ENCODE peak calls at places on chromosomes 4 and X, in seven cellular contexts. L, U, C, I, Z, M and H are unnamed samples.

GRCh38 chr4:86977621-86978184 is 42.9 kb downstream of the AFF1 start:
- DNase-seq in I (peak; percentile 99), M (no peak), Z (no peak), C (no peak), L (no peak), U (no peak), H (no peak)

GRCh38 chrX:70322784-70323183 is 32.9 kb downstream of the KIF4A start:
- DNase-seq in M (no peak), L (no peak), C (no peak), U (no peak), I (no peak), Z (no peak), H (no peak)

GRCh38 chr4:107034982-107035710 is 967 bp downstream of the DKK2 start:
- DNase-seq in U (no peak), Z (peak; percentile 24), L (no peak), I (no peak), C (no peak), M (peak; percentile 20), H (no peak)

GRCh38 chr4:26871611-26872010 is 11.0 kb downstream of the STIM2 start:
- DNase-seq in U (no peak), I (peak; percentile 80), M (no peak), C (no peak), L (no peak), Z (no peak), H (no peak)

GRCh38 chr4:6806924-6807676 is 24.6 kb downstream of the KIAA0232 start:
- DNase-seq in U (no peak), Z (no peak), C (no peak), I (no peak), L (no peak), M (no peak), H (no peak)

GRCh38 chrX:103730147-103730546 is 19.4 kb downstream of the TMEM31 start:
- DNase-seq in U (no peak), M (no peak), Z (no peak), C (no peak), L (no peak), I (no peak), H (no peak)

GRCh38 chr4:7063362-7063761 is 4.5 kb downstream of the GRPEL1 start:
- DNase-seq in M (no peak), U (no peak), I (no peak), C (no peak), Z (no peak), L (no peak), H (no peak)

GRCh38 chr4:3637326-3638016 is 105.2 kb upstream of the LRPAP1 start:
- DNase-seq in Z (no peak), M (no peak), C (no peak), L (no peak), I (no peak), U (no peak), H (no peak)

GRCh38 chr4:124290678-124291077 is 421.9 kb downstream of the ANKRD50 start:
- DNase-seq in I (peak; percentile 76), L (no peak), Z (no peak), M (no peak), U (no peak), C (no peak), H (no peak)

GRCh38 chr4:131337956-131338355 is 1811.1 kb upstream of the PCDH10 start:
- DNase-seq in Z (no peak), C (no peak), I (no peak), M (no peak), L (no peak), U (no peak), H (no peak)

GRCh38 chr4:15144249-15144966 is 142.1 kb downstream of the CPEB2 start:
- DNase-seq in I (no peak), M (no peak), C (no peak), L (no peak), Z (no peak), U (no peak), H (no peak)

GRCh38 chr4:1406416-1406945 is at the start of gene NKX1-1:
- DNase-seq in I (no peak), U (no peak), M (peak; percentile 4), C (no peak), Z (no peak), L (no peak), H (no peak)

GRCh38 chr4:7027284-7027683 is 15.9 kb upstream of the TADA2B start:
- DNase-seq in Z (no peak), I (no peak), C (no peak), M (no peak), L (no peak), U (no peak), H (no peak)

GRCh38 chr4:13570916-13571315 is 26.6 kb upstream of the NKX3-2 start:
- DNase-seq in I (no peak), L (no peak), C (no peak), Z (no peak), M (no peak), U (no peak), H (no peak)

GRCh38 chrX:106177106-106177981 is 9.2 kb downstream of the PWWP3B start:
- DNase-seq in Z (peak; percentile 61), C (no peak), M (peak; percentile 48), I (no peak), L (no peak), U (peak; percentile 35), H (no peak)

GRCh38 chrX:31039327-31039711 is 32.5 kb downstream of the FTHL17 start:
- DNase-seq in C (no peak), Z (no peak), M (no peak), L (no peak), U (no peak), I (no peak), H (no peak)

GRCh38 chrX:73728518-73729023 is 165.6 kb downstream of the CHIC1 start:
- DNase-seq in L (no peak), U (no peak), C (no peak), M (no peak), I (no peak), Z (no peak), H (no peak)

GRCh38 chr4:62912531-62912930 is 1496.7 kb downstream of the TECRL start:
- DNase-seq in L (no peak), M (no peak), I (no peak), U (no peak), C (no peak), Z (no peak), H (no peak)

GRCh38 chrX:148874621-148875020 is 374.2 kb downstream of the AFF2 start:
- DNase-seq in U (no peak), M (no peak), C (no peak), Z (no peak), I (no peak), L (no peak), H (no peak)

GRCh38 chr4:128393111-128393704 is 105.6 kb upstream of the PGRMC2 start:
- DNase-seq in U (no peak), L (peak; percentile 42), I (no peak), M (no peak), C (no peak), Z (no peak), H (no peak)

GRCh38 chr4:43282534-43282933 is 390.0 kb downstream of the GRXCR1 start:
- DNase-seq in U (no peak), C (no peak), I (no peak), Z (no peak), L (no peak), M (no peak), H (no peak)

GRCh38 chr4:53012738-53013137 is 150.6 kb downstream of the RASL11B start:
- DNase-seq in L (no peak), C (no peak), Z (no peak), U (no peak), I (no peak), M (no peak), H (no peak)

GRCh38 chr4:121180558-121180957 is 16.4 kb upstream of the TNIP3 start:
- DNase-seq in M (no peak), C (no peak), L (no peak), I (no peak), U (no peak), Z (no peak), H (no peak)

GRCh38 chr4:122665148-122665547 is 44.3 kb upstream of the IL21 start:
- DNase-seq in C (no peak), I (no peak), U (no peak), Z (no peak), L (peak; percentile 19), M (no peak), H (no peak)

GRCh38 chrX:19702856-19703255 is 184.5 kb downstream of the SH3KBP1 start:
- DNase-seq in Z (no peak), M (no peak), I (no peak), L (no peak), C (no peak), U (no peak), H (no peak)

GRCh38 chr4:11399461-11399971 is 29.2 kb downstream of the HS3ST1 start:
- DNase-seq in Z (no peak), U (no peak), M (no peak), I (no peak), L (no peak), C (no peak), H (no peak)

GRCh38 chr4:54254915-54255246 is 25.8 kb downstream of the PDGFRA start:
- DNase-seq in M (no peak), Z (no peak), C (no peak), L (no peak), U (peak; percentile 54), I (no peak), H (no peak)

GRCh38 chrX:148500428-148501120 is at the start of gene AFF2:
- DNase-seq in L (no peak), M (no peak), I (peak; percentile 1), C (no peak), U (no peak), Z (peak; percentile 4), H (no peak)

GRCh38 chr4:40289366-40290188 is 45.6 kb upstream of the CHRNA9 start:
- DNase-seq in L (no peak), I (no peak), Z (no peak), C (no peak), M (no peak), U (no peak), H (no peak)

GRCh38 chrX:46326161-46326560 is 219.1 kb downstream of the ZNF674 start:
- DNase-seq in I (peak; percentile 48), M (no peak), L (no peak), C (no peak), U (no peak), Z (no peak), H (no peak)